ENCODE peak calls at places on chromosomes 6 and 20, in five cellular contexts. S is brain microvascular endothelial cell, L is osteoblast, U is PC-3, X is lower lobe of right lung. Q is an unnamed sample.

GRCh38 chr6:30213999-30214982 is 1.1 kb upstream of the TRIM26 start:
- DNase-seq in S (peak), L (peak), X (peak), U (peak), Q (peak)

GRCh38 chr6:133764011-133764812 is 124.7 kb upstream of the TCF21 start:
- DNase-seq in L (no peak), U (peak), S (peak), X (no peak), Q (peak)

GRCh38 chr6:138545621-138545980 is 46.3 kb upstream of the NHSL1 start:
- DNase-seq in L (no peak), X (peak), U (no peak), S (peak), Q (no peak)

GRCh38 chr20:8664778-8665177 is 404.1 kb upstream of the PLCB4 start:
- DNase-seq in U (no peak), L (no peak), X (no peak), S (no peak), Q (no peak)

GRCh38 chr20:59004493-59004762 is 2.6 kb downstream of the CTSZ start:
- DNase-seq in X (peak), S (no peak), U (no peak), L (peak), Q (no peak)

GRCh38 chr6:150691463-150691862 is 91.8 kb downstream of the PLEKHG1 start:
- DNase-seq in S (no peak), L (no peak), X (no peak), U (no peak), Q (no peak)

GRCh38 chr6:135675862-135676261 is 175.6 kb upstream of the PDE7B start:
- DNase-seq in U (peak), X (no peak), L (no peak), S (peak), Q (peak)

GRCh38 chr6:157531169-157531985 is 150.4 kb downstream of the ZDHHC14 start:
- DNase-seq in S (no peak), U (no peak), X (no peak), L (no peak), Q (peak)

GRCh38 chr6:135358251-135358821 is 139.2 kb downstream of the AHI1 start:
- DNase-seq in L (peak), X (no peak), U (peak), S (peak), Q (peak)

GRCh38 chr6:130020892-130021483 is 2.6 kb downstream of the L3MBTL3 start:
- DNase-seq in U (peak), X (peak), S (peak), L (peak), Q (peak)

GRCh38 chr6:133544419-133544818 is 303.3 kb downstream of the EYA4 start:
- DNase-seq in X (no peak), U (no peak), S (no peak), L (no peak), Q (no peak)

GRCh38 chr20:44384423-44385027 is 29.0 kb downstream of the HNF4A start:
- DNase-seq in X (peak), L (peak), S (peak), U (peak), Q (peak)

GRCh38 chr6:44076366-44077200 is 50.7 kb downstream of the MRPL14 start:
- DNase-seq in L (peak), X (peak), S (no peak), U (no peak), Q (peak)

GRCh38 chr6:13181398-13181797 is 146.9 kb downstream of the TBC1D7 start:
- DNase-seq in X (no peak), S (no peak), L (no peak), U (no peak), Q (no peak)
- H3K4me3 ChIP-seq in X (no peak), S (peak), L (no peak), U (no peak), Q (no peak)

DNA sequence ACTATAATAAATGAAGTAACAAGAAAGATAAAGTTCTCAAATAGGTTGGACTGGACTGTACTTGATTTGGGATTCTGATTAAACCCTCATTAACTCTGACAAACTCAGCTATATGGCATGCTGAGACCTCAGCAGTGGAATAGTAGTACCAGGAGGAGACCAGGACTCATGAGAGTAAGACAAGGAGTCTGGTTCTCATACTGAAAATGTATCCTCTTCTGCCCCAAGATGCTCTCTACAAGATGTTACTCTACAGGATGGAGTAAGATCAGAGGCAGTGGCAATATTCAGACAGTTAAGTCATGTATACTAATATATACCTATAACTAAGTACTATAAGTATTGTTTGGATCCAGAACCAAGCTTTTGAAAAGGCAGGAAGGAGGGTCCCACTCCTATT is 31.9 kb upstream of the SYNCRIP start:
- DNase-seq in X (no peak), S (no peak), L (no peak), U (no peak), Q (peak)
- H3K4me3 ChIP-seq in X (peak), S (no peak), L (no peak), U (no peak), Q (no peak)

GRCh38 chr20:36147707-36148106 is 6.8 kb upstream of the EPB41L1 start:
- DNase-seq in U (no peak), S (peak), X (no peak), L (peak), Q (peak)
- H3K4me3 ChIP-seq in U (no peak), S (no peak), X (no peak), L (no peak), Q (no peak)

DNA sequence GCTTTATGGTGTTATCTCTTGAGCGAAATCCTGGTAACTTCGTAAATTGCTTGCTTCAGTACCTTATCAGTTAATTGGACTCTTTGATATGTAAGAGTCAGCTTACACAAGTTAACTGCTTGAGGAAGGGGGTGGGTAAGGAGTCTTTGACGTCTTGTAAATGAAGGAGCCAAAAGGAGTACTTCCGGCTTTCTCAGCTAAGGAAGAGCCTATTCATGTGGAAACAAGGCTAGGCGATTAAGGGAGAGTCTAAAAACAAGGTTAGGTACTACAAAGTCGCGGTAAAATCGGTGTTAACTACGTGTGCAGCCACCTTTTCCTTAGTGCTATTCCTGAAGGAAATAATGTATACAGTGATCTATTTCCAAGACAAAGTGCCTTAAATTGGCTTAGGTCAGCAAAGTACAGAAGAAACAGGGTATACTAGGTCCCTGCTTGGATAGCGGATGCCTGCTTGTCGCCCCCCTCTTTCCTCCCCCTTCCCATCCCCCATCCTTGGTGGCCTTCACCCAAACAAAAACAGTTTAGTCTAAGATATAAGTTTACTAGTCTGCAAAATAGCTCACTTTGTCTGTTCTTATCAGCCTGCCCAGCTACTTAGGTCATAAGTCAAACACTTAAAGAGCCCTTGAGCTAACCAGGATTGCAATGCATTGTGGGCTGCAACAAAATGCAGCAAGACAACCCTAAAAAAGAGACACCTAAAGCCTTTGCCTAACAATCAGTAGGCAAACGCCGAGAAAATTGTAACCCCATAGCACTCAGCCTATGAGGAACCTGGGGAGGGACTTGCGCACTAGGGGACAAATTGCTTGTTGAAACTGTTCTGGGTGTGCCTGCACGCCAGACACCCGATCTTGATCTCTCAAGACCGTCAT is 147.3 kb downstream of the TRIM27 start:
- DNase-seq in U (peak), S (no peak), X (no peak), L (no peak), Q (no peak)
- H3K4me3 ChIP-seq in U (peak), S (no peak), X (no peak), L (no peak), Q (no peak)

GRCh38 chr20:38806855-38807655 is 1.6 kb downstream of the PPP1R16B start:
- DNase-seq in X (no peak), S (no peak), U (no peak), L (peak), Q (no peak)
- H3K4me3 ChIP-seq in X (peak), S (no peak), U (no peak), L (no peak), Q (no peak)